ENCODE peak calls at places on chromosomes 12 and 14, in four cellular contexts. One of them, this sample, is unnamed. For H3K9me3, the result is how much of the 10 kb centered on the place peaks cover.

GRCh38 chr12:5807538-5808219 is 137.4 kb downstream of the ANO2 start:
- DNase-seq in pancreas: no peak
- DNase-seq in GM23248: no peak
- DNase-seq in lung: no peak
- DNase-seq in this sample: no peak

GRCh38 chr14:24086193-24086955 is 7.7 kb upstream of the PCK2 start:
- DNase-seq in GM23248: no peak
- DNase-seq in lung: no peak
- DNase-seq in pancreas: no peak
- DNase-seq in this sample: no peak

GRCh38 chr14:103023881-103024473 is 33.4 kb downstream of the CDC42BPB start:
- DNase-seq in pancreas: no peak
- DNase-seq in GM23248: peak
- DNase-seq in lung: no peak
- DNase-seq in this sample: no peak

GRCh38 chr14:67413806-67414769 is 2.1 kb upstream of the PLEK2 start:
- DNase-seq in pancreas: no peak
- DNase-seq in GM23248: peak
- DNase-seq in lung: no peak
- DNase-seq in this sample: no peak

GRCh38 chr12:12201274-12201758 is 65.5 kb downstream of the LRP6 start:
- DNase-seq in pancreas: no peak
- DNase-seq in lung: no peak
- DNase-seq in GM23248: no peak
- DNase-seq in this sample: no peak

GRCh38 chr12:123757555-123757954 is 4.5 kb upstream of the DNAH10 start:
- DNase-seq in GM23248: peak
- DNase-seq in lung: no peak
- DNase-seq in pancreas: no peak
- DNase-seq in this sample: no peak

GRCh38 chr14:20417250-20418186 is 4.2 kb upstream of the TEP1 start:
- DNase-seq in lung: no peak
- DNase-seq in GM23248: no peak
- DNase-seq in pancreas: no peak
- DNase-seq in this sample: no peak

GRCh38 chr12:119828300-119828699 is 48.8 kb downstream of the CIT start:
- DNase-seq in lung: no peak
- DNase-seq in pancreas: no peak
- DNase-seq in GM23248: no peak
- DNase-seq in this sample: no peak

GRCh38 chr14:22646570-22647254 is 2.6 kb upstream of the OR6J1 start:
- DNase-seq in pancreas: no peak
- DNase-seq in GM23248: peak
- DNase-seq in lung: no peak
- DNase-seq in this sample: no peak

GRCh38 chr12:47277071-47277408 is 197.3 kb upstream of the AMIGO2 start:
- DNase-seq in lung: no peak
- DNase-seq in pancreas: no peak
- DNase-seq in GM23248: no peak
- DNase-seq in this sample: no peak

GRCh38 chr14:94129758-94130414 is 482 bp upstream of the IFI27L2 start:
- DNase-seq in lung: no peak
- DNase-seq in pancreas: no peak
- DNase-seq in GM23248: peak
- DNase-seq in this sample: no peak

GRCh38 chr12:12560587-12561304 is 1.9 kb downstream of the DUSP16 start:
- DNase-seq in GM23248: peak
- DNase-seq in lung: peak
- DNase-seq in pancreas: peak
- DNase-seq in this sample: peak

GRCh38 chr12:1662761-1663439 is 28.0 kb upstream of the ADIPOR2 start:
- DNase-seq in pancreas: peak
- DNase-seq in lung: peak
- DNase-seq in GM23248: peak
- DNase-seq in this sample: peak

GRCh38 chr14:92161521-92161920 is 39.8 kb downstream of the CPSF2 start:
- DNase-seq in GM23248: no peak
- DNase-seq in lung: no peak
- DNase-seq in pancreas: no peak
- DNase-seq in this sample: no peak

GRCh38 chr12:8922544-8922943 is 8.2 kb downstream of the PHC1 start:
- DNase-seq in pancreas: no peak
- DNase-seq in GM23248: no peak
- DNase-seq in lung: no peak
- DNase-seq in this sample: no peak

GRCh38 chr14:73755434-73756014 is 41.3 kb upstream of the PNMA1 start:
- DNase-seq in GM23248: peak
- DNase-seq in lung: no peak
- DNase-seq in pancreas: no peak
- DNase-seq in this sample: no peak

GRCh38 chr14:36646664-36647416 is 14.8 kb upstream of the PAX9 start:
- DNase-seq in lung: no peak
- DNase-seq in pancreas: peak
- DNase-seq in GM23248: peak
- DNase-seq in this sample: no peak

GRCh38 chr14:92846162-92846897 is 52.2 kb downstream of the GOLGA5 start:
- DNase-seq in pancreas: no peak
- DNase-seq in lung: no peak
- DNase-seq in GM23248: peak
- DNase-seq in this sample: no peak

GRCh38 chr14:104503691-104504090 is 75.9 kb upstream of the C14orf180 start:
- DNase-seq in lung: no peak
- DNase-seq in GM23248: no peak
- DNase-seq in pancreas: no peak
- DNase-seq in this sample: no peak

GRCh38 chr14:50667491-50668007 is 557 bp downstream of the SAV1 start:
- DNase-seq in pancreas: peak
- DNase-seq in GM23248: no peak
- DNase-seq in lung: peak
- DNase-seq in this sample: no peak

GRCh38 chr14:21220874-21221477 is 48.3 kb downstream of the HNRNPC start:
- DNase-seq in lung: no peak
- DNase-seq in pancreas: no peak
- DNase-seq in GM23248: peak
- DNase-seq in this sample: no peak

GRCh38 chr14:63933110-63933509 is 80.3 kb downstream of the SYNE2 start:
- DNase-seq in GM23248: no peak
- DNase-seq in lung: no peak
- DNase-seq in pancreas: no peak
- DNase-seq in this sample: no peak

GRCh38 chr12:114694436-114695304 is 10.7 kb upstream of the TBX3 start:
- DNase-seq in lung: no peak
- DNase-seq in pancreas: no peak
- DNase-seq in GM23248: no peak
- DNase-seq in this sample: no peak

GRCh38 chr14:36520601-36521525 is 831 bp upstream of the NKX2-1 start:
- DNase-seq in lung: peak
- DNase-seq in GM23248: peak
- DNase-seq in pancreas: no peak
- DNase-seq in this sample: no peak

GRCh38 chr12:98893601-98894411 is 248.7 kb downstream of the APAF1 start:
- DNase-seq in lung: no peak
- DNase-seq in GM23248: no peak
- DNase-seq in pancreas: no peak
- DNase-seq in this sample: no peak

GRCh38 chr12:31780096-31780495 is 51.3 kb upstream of the AMN1 start:
- DNase-seq in lung: no peak
- DNase-seq in GM23248: no peak
- DNase-seq in pancreas: no peak
- DNase-seq in this sample: no peak

GRCh38 chr12:55720894-55721444 is 776 bp downstream of the RDH5 start:
- DNase-seq in GM23248: peak
- DNase-seq in pancreas: peak
- DNase-seq in lung: peak
- DNase-seq in this sample: no peak

GRCh38 chr12:110105961-110106540 is 18.1 kb upstream of the IFT81 start:
- DNase-seq in lung: no peak
- DNase-seq in pancreas: no peak
- DNase-seq in GM23248: no peak
- DNase-seq in this sample: no peak

GRCh38 chr12:72315858-72316257 is 43.7 kb downstream of the TRHDE start:
- DNase-seq in lung: no peak
- DNase-seq in GM23248: no peak
- DNase-seq in pancreas: no peak
- DNase-seq in this sample: no peak

GRCh38 chr12:26845057-26845666 is 12.2 kb upstream of the ITPR2 start:
- DNase-seq in GM23248: peak
- DNase-seq in pancreas: peak
- DNase-seq in lung: peak
- DNase-seq in this sample: no peak

GRCh38 chr12:32159925-32160324 is 53.3 kb downstream of the BICD1 start:
- DNase-seq in GM23248: peak
- DNase-seq in lung: no peak
- DNase-seq in pancreas: no peak
- DNase-seq in this sample: no peak

GRCh38 chr14:58362798-58363412 is 32.8 kb upstream of the TOMM20L start:
- DNase-seq in lung: no peak
- DNase-seq in pancreas: no peak
- DNase-seq in GM23248: peak
- DNase-seq in this sample: no peak
- H3K9me3 ChIP-seq in lung: under half
- H3K9me3 ChIP-seq in pancreas: under half
- H3K9me3 ChIP-seq in GM23248: under half
- H3K9me3 ChIP-seq in this sample: under half

DNA sequence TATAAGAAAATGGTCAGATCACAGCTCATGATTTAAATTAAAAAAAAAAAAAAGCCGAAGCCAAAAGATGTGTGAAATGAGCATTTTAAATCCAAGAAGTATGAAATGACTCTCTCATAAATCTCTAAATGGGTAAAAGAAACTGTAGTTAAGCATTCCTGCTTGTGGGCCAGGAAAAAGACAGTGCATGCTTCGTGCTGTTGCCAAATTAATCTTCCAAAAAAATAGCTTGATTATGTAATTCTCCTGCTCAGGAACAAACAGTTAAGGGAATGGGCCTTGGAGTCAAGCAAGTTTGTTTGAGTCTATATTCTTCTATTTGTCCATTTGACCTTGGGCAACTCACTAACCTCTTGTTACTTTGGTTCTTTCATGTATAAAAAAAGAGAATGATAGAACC is 325.4 kb upstream of the SEL1L start:
- DNase-seq in GM23248: no peak
- DNase-seq in pancreas: no peak
- DNase-seq in lung: no peak
- DNase-seq in this sample: no peak
- H3K9me3 ChIP-seq in GM23248: under half
- H3K9me3 ChIP-seq in pancreas: under half
- H3K9me3 ChIP-seq in lung: under half
- H3K9me3 ChIP-seq in this sample: under half

GRCh38 chr12:124760548-124760947 is 103.1 kb downstream of the SCARB1 start:
- DNase-seq in lung: no peak
- DNase-seq in pancreas: no peak
- DNase-seq in GM23248: no peak
- DNase-seq in this sample: no peak
- H3K9me3 ChIP-seq in lung: under half
- H3K9me3 ChIP-seq in pancreas: under half
- H3K9me3 ChIP-seq in GM23248: under half
- H3K9me3 ChIP-seq in this sample: under half

GRCh38 chr12:56877195-56878009 is 56.8 kb downstream of the SDR9C7 start:
- DNase-seq in pancreas: no peak
- DNase-seq in GM23248: no peak
- DNase-seq in lung: no peak
- DNase-seq in this sample: no peak
- H3K9me3 ChIP-seq in pancreas: under half
- H3K9me3 ChIP-seq in GM23248: under half
- H3K9me3 ChIP-seq in lung: under half
- H3K9me3 ChIP-seq in this sample: under half